ENCODE peak calls at places on chromosomes 3 and 15, in eight cellular contexts. F, A, X, L, U, V, D and Q are unnamed samples.

GRCh38 chr3:53890726-53891499 is 746 bp downstream of the SELENOK start:
- DNase-seq in F (peak; percentile 51), A (no peak), X (peak; percentile 10), L (no peak), U (peak; percentile 54), V (peak; percentile 58), D (peak; percentile 33), Q (peak; percentile 65)

GRCh38 chr3:179653777-179654117 is 907 bp downstream of the USP13 start:
- DNase-seq in F (peak; percentile 14), A (no peak), X (no peak), L (no peak), U (no peak), V (no peak), D (peak; percentile 66), Q (no peak)

GRCh38 chr3:187802203-187802927 is 57.1 kb upstream of the BCL6 start:
- DNase-seq in F (no peak), A (no peak), X (no peak), L (no peak), U (no peak), V (no peak), D (no peak), Q (no peak)

GRCh38 chr3:148372476-148372875 is 325.2 kb upstream of the AGTR1 start:
- DNase-seq in F (no peak), A (no peak), X (no peak), L (no peak), U (peak; percentile 45), V (no peak), D (no peak), Q (no peak)

GRCh38 chr3:36907911-36908646 is 36.8 kb downstream of the TRANK1 start:
- DNase-seq in F (peak; percentile 78), A (peak; percentile 22), X (peak; percentile 46), L (peak; percentile 46), U (peak; percentile 33), V (no peak), D (peak; percentile 3), Q (no peak)

GRCh38 chr3:129482721-129483120 is 42.7 kb downstream of the IFT122 start:
- DNase-seq in F (no peak), A (no peak), X (no peak), L (no peak), U (no peak), V (no peak), D (no peak), Q (no peak)

GRCh38 chr3:141441381-141442365 is 45.2 kb upstream of the RASA2 start:
- DNase-seq in F (peak; percentile 82), A (peak; percentile 69), X (peak; percentile 62), L (peak; percentile 22), U (peak; percentile 49), V (peak; percentile 84), D (peak; percentile 61), Q (peak; percentile 81)

GRCh38 chr15:91100561-91101355 is 701 bp downstream of the SV2B start:
- DNase-seq in F (no peak), A (no peak), X (no peak), L (no peak), U (no peak), V (no peak), D (peak; percentile 57), Q (no peak)